ENCODE peak calls at places on chromosome 21, in five cellular contexts. K is dorsolateral prefrontal cortex; N is testis; U is effector memory CD8-positive, alpha-beta T cell; I is M059J. L is an unnamed sample.

GRCh38 chr21:35303085-35303484 is 254.0 kb upstream of the RUNX1 start:
- DNase-seq in K (no peak), N (no peak), U (no peak), I (peak), L (no peak)

GRCh38 chr21:43347864-43348766 is 78.8 kb downstream of the SIK1 start:
- DNase-seq in N (no peak), K (no peak), U (no peak), I (no peak), L (no peak)

GRCh38 chr21:38311765-38312164 is 55.0 kb downstream of the KCNJ15 start:
- DNase-seq in U (no peak), K (no peak), I (peak), N (no peak), L (peak)

GRCh38 chr21:14712121-14712520 is 166.0 kb upstream of the SAMSN1 start:
- DNase-seq in N (no peak), U (no peak), I (peak), K (no peak), L (no peak)

GRCh38 chr21:24969068-24969467 is 638.2 kb downstream of the MRPL39 start:
- DNase-seq in K (no peak), N (no peak), I (no peak), U (no peak), L (no peak)

GRCh38 chr21:32101206-32101763 is 177.6 kb downstream of the MIS18A start:
- DNase-seq in U (no peak), I (no peak), N (no peak), K (no peak), L (no peak)

GRCh38 chr21:43307677-43308070 is 119.3 kb downstream of the SIK1 start:
- DNase-seq in U (no peak), N (no peak), I (no peak), K (no peak), L (no peak)

GRCh38 chr21:34129039-34129891 is 55.9 kb downstream of the MRPS6 start:
- DNase-seq in I (peak), N (peak), U (peak), K (peak), L (peak)

GRCh38 chr21:43301424-43302355 is 125.2 kb downstream of the SIK1 start:
- DNase-seq in K (no peak), U (no peak), I (no peak), N (no peak), L (no peak)

GRCh38 chr21:23853796-23854379 is 1753.4 kb downstream of the MRPL39 start:
- DNase-seq in N (peak), I (peak), K (no peak), U (no peak), L (no peak)

GRCh38 chr21:23152130-23152529 is 2153.9 kb downstream of the NCAM2 start:
- DNase-seq in K (no peak), I (no peak), U (no peak), N (no peak), L (no peak)

GRCh38 chr21:41217656-41218380 is 49.9 kb downstream of the BACE2 start:
- DNase-seq in K (no peak), U (no peak), I (no peak), N (peak), L (no peak)

GRCh38 chr21:16199539-16199938 is 469.8 kb downstream of the USP25 start:
- DNase-seq in U (no peak), N (no peak), I (no peak), K (no peak), L (no peak)

GRCh38 chr21:36141513-36141925 is 6.6 kb downstream of the CBR3 start:
- DNase-seq in K (peak), N (peak), I (peak), U (peak), L (peak)

GRCh38 chr21:44261191-44261631 is 486 bp downstream of the DNMT3L start:
- DNase-seq in N (no peak), K (no peak), U (no peak), I (no peak), L (no peak)

GRCh38 chr21:31721381-31721780 is 10.5 kb downstream of the SCAF4 start:
- DNase-seq in K (no peak), N (no peak), I (no peak), U (no peak), L (no peak)

GRCh38 chr21:39612233-39613028 is at the start of gene B3GALT5:
- DNase-seq in I (peak), K (no peak), N (peak), U (no peak), L (peak)

GRCh38 chr21:43196789-43197188 is 28.0 kb downstream of the CRYAA start:
- DNase-seq in U (no peak), I (no peak), K (peak), N (peak), L (peak)

GRCh38 chr21:33199516-33200217 is 30.1 kb upstream of the IFNAR2 start:
- DNase-seq in K (peak), I (peak), N (peak), U (peak), L (peak)

GRCh38 chr21:26032263-26032662 is 138.3 kb downstream of the APP start:
- DNase-seq in I (peak), K (no peak), N (no peak), U (no peak), L (no peak)